ENCODE peak calls at places on chromosome 13, in ten cellular contexts. M is fibroblast of lung; J is stimulated activated CD4-positive, alpha-beta T cell treated with anti-CD3 and anti-CD28 coated beads, Interleukin-1b, Interleukin-23, amount 100 ng/mL, for 24 hours; G is GM03348; O is astrocyte of the hippocampus; H is GM23338; E is ACHN; T is MCF 10A; Y is left kidney; F is anterior cingulate cortex. R is an unnamed sample.

GRCh38 chr13:92553470-92554114 is 673.0 kb upstream of the GPC6 start:
- DNase-seq in H (no peak), G (no peak), O (no peak), Y (no peak), T (no peak), J (no peak), M (no peak), F (no peak), E (no peak), R (no peak)

GRCh38 chr13:48775804-48776203 is 122.1 kb downstream of the CYSLTR2 start:
- DNase-seq in G (peak; percentile 79), O (peak; percentile 82), Y (no peak), J (no peak), M (peak; percentile 97), H (no peak), T (peak; percentile 62), E (peak; percentile 6), F (no peak), R (no peak)

GRCh38 chr13:45482571-45483173 is 17.9 kb downstream of the COG3 start:
- DNase-seq in H (no peak), E (peak; percentile 43), J (no peak), Y (no peak), M (peak; percentile 39), F (no peak), G (peak; percentile 16), O (no peak), T (peak; percentile 61), R (no peak)

GRCh38 chr13:84574851-84575250 is 692.6 kb upstream of the SLITRK1 start:
- DNase-seq in M (peak; percentile 29), J (no peak), F (no peak), T (peak; percentile 29), E (peak; percentile 7), Y (peak; percentile 24), O (peak; percentile 51), H (no peak), G (peak; percentile 34), R (peak; percentile 4)

GRCh38 chr13:38519229-38519910 is 167.5 kb upstream of the FREM2 start:
- DNase-seq in E (no peak), H (peak; percentile 20), G (no peak), F (no peak), Y (no peak), O (no peak), T (no peak), M (no peak), J (no peak), R (no peak)

GRCh38 chr13:75550159-75550567 is 572 bp downstream of the UCHL3 start:
- DNase-seq in O (peak; percentile 64), F (no peak), E (peak; percentile 67), J (peak; percentile 24), H (peak; percentile 23), M (peak; percentile 90), Y (peak; percentile 74), T (peak; percentile 82), G (peak; percentile 73), R (peak; percentile 15)

GRCh38 chr13:65679240-65679639 is 1550.9 kb downstream of the PCDH9 start:
- DNase-seq in T (peak; percentile 38), E (no peak), H (no peak), O (no peak), Y (no peak), G (no peak), M (peak; percentile 68), J (no peak), F (no peak), R (no peak)

GRCh38 chr13:79986890-79987289 is 354.0 kb downstream of the SPRY2 start:
- DNase-seq in Y (no peak), F (no peak), G (no peak), J (no peak), H (no peak), E (no peak), T (no peak), M (no peak), O (no peak), R (no peak)

GRCh38 chr13:51935326-51936171 is 73.8 kb downstream of the CCDC70 start:
- DNase-seq in T (peak; percentile 50), F (no peak), M (peak; percentile 6), O (peak; percentile 12), E (peak; percentile 20), H (peak; percentile 72), J (no peak), G (peak; percentile 31), Y (peak; percentile 70), R (peak; percentile 70)

GRCh38 chr13:39930544-39931444 is 275.3 kb downstream of the COG6 start:
- DNase-seq in G (no peak), J (no peak), T (no peak), E (no peak), Y (no peak), H (no peak), O (no peak), F (no peak), M (no peak), R (no peak)

GRCh38 chr13:47598340-47598911 is 402.6 kb downstream of the SUCLA2 start:
- DNase-seq in Y (peak; percentile 4), E (peak; percentile 5), H (peak; percentile 7), F (no peak), O (peak; percentile 9), T (peak; percentile 19), J (no peak), G (peak; percentile 35), M (peak; percentile 12), R (peak; percentile 2)

GRCh38 chr13:34886476-34886875 is 55.6 kb upstream of the NBEA start:
- DNase-seq in T (no peak), H (no peak), O (no peak), G (no peak), Y (no peak), E (no peak), M (no peak), F (no peak), J (no peak), R (no peak)

GRCh38 chr13:91347996-91348905 is 764 bp downstream of the MIR17HG start:
- DNase-seq in M (peak; percentile 33), Y (peak; percentile 65), G (peak; percentile 88), E (peak; percentile 27), J (peak; percentile 64), H (no peak), F (peak; percentile 67), O (peak; percentile 66), T (peak; percentile 34), R (peak; percentile 54)

GRCh38 chr13:112574476-112575294 is 13.3 kb downstream of the TUBGCP3 start:
- DNase-seq in T (no peak), G (peak; percentile 18), Y (no peak), F (no peak), J (no peak), O (no peak), H (no peak), E (no peak), M (no peak), R (no peak)

GRCh38 chr13:110107568-110108347 is 199.2 kb downstream of the COL4A1 start:
- DNase-seq in J (no peak), F (no peak), Y (no peak), G (no peak), H (peak; percentile 74), E (no peak), O (no peak), M (no peak), T (no peak), R (no peak)

GRCh38 chr13:69306766-69307165 is 800.9 kb upstream of the ATXN8OS start:
- DNase-seq in M (no peak), E (peak; percentile 12), F (no peak), O (no peak), H (peak; percentile 19), T (no peak), Y (no peak), J (no peak), G (no peak), R (peak; percentile 55)

GRCh38 chr13:102798653-102799543 is at the start of the genes BIVM and POGLUT2:
- DNase-seq in M (peak; percentile 94), Y (peak; percentile 98), J (peak; percentile 77), G (peak; percentile 96), E (peak; percentile 92), H (peak; percentile 98), F (peak; percentile 86), O (peak; percentile 98), T (peak; percentile 97), R (peak; percentile 94)

R was measured in T47D.